ENCODE peak calls at places on chromosomes 7 and 10, in eight cellular contexts. W is heart left ventricle; P is nucleus accumbens; C is stimulated activated CD4-positive, alpha-beta T cell treated with anti-CD3 and anti-CD28 coated beads, Interleukin-1b, Interleukin-23, amount 100 ng/mL, for 24 hours; X is HCEC 1CT; O is T-helper 9 cell; S is type B pancreatic cell; F is ecto neural progenitor cell. E is an unnamed sample.

GRCh38 chr7:131008840-131009651 is 275.0 kb upstream of the KLF14 start:
- DNase-seq in W (no peak), X (peak), O (no peak), F (no peak), C (no peak), P (no peak), S (no peak), E (no peak)

GRCh38 chr10:57351076-57351475 is 916.6 kb downstream of the IPMK start:
- DNase-seq in F (no peak), O (no peak), P (no peak), W (no peak), S (no peak), C (no peak), X (no peak), E (no peak)

GRCh38 chr10:86163522-86164215 is 202.9 kb downstream of the GRID1 start:
- DNase-seq in O (no peak), W (no peak), F (no peak), C (no peak), P (no peak), S (no peak), X (no peak), E (no peak)

GRCh38 chr7:18128846-18129245 is 101.2 kb upstream of the PRPS1L1 start:
- DNase-seq in F (no peak), W (no peak), S (no peak), X (no peak), P (no peak), C (no peak), O (no peak), E (no peak)

GRCh38 chr10:13053794-13054462 is 46.0 kb upstream of the OPTN start:
- DNase-seq in C (no peak), X (no peak), P (no peak), S (no peak), W (no peak), F (no peak), O (no peak), E (no peak)

GRCh38 chr7:97555845-97556431 is 175.9 kb upstream of the TAC1 start:
- DNase-seq in P (no peak), O (no peak), C (no peak), X (peak), S (no peak), F (no peak), W (no peak), E (peak)

GRCh38 chr10:112754001-112754411 is 196.0 kb upstream of the TCF7L2 start:
- DNase-seq in S (no peak), O (no peak), F (no peak), C (no peak), X (peak), P (no peak), W (no peak), E (no peak)

GRCh38 chr7:108287857-108288256 is 157.7 kb upstream of the LAMB4 start:
- DNase-seq in P (no peak), X (no peak), C (no peak), W (no peak), O (no peak), S (no peak), F (no peak), E (no peak)

GRCh38 chr10:70935631-70936030 is 47.3 kb upstream of the PCBD1 start:
- DNase-seq in W (no peak), X (no peak), O (no peak), P (no peak), C (no peak), S (no peak), F (no peak), E (no peak)

GRCh38 chr10:75941181-75941580 is 509.8 kb downstream of the LRMDA start:
- DNase-seq in W (no peak), F (no peak), C (no peak), P (no peak), S (no peak), O (no peak), X (no peak), E (no peak)

GRCh38 chr7:20030915-20031362 is 186.2 kb downstream of the MACC1 start:
- DNase-seq in W (no peak), F (no peak), S (no peak), P (no peak), C (no peak), X (peak), O (no peak), E (no peak)

GRCh38 chr10:63331586-63331985 is 134.2 kb downstream of the JMJD1C start:
- DNase-seq in X (no peak), C (no peak), O (no peak), W (no peak), F (no peak), S (no peak), P (no peak), E (no peak)

GRCh38 chr7:69311489-69311888 is 286.8 kb upstream of the AUTS2 start:
- DNase-seq in P (no peak), O (no peak), S (no peak), W (no peak), F (no peak), C (no peak), X (no peak), E (no peak)

GRCh38 chr7:99679032-99679399 is 780 bp downstream of the CYP3A5 start:
- DNase-seq in W (no peak), C (no peak), X (peak), P (no peak), F (no peak), O (no peak), S (no peak), E (no peak)

GRCh38 chr7:143416565-143417149 is 8.0 kb upstream of the EPHA1 start:
- DNase-seq in W (no peak), C (no peak), S (no peak), O (no peak), F (no peak), X (peak), P (no peak), E (peak)

GRCh38 chr7:84913731-84914130 is 273.1 kb downstream of the SEMA3D start:
- DNase-seq in P (no peak), O (no peak), F (no peak), X (peak), S (no peak), C (no peak), W (no peak), E (no peak)

GRCh38 chr7:24500599-24501451 is 72.4 kb upstream of the PALS2 start:
- DNase-seq in S (no peak), F (no peak), C (no peak), P (peak), O (no peak), X (no peak), W (no peak), E (no peak)

GRCh38 chr10:115417585-115418265 is 324.6 kb downstream of the ATRNL1 start:
- DNase-seq in X (peak), C (no peak), S (no peak), O (no peak), P (no peak), F (peak), W (no peak), E (peak)

GRCh38 chr7:138125119-138125518 is 48.9 kb downstream of the AKR1D1 start:
- DNase-seq in P (no peak), C (no peak), F (no peak), O (no peak), S (no peak), X (peak), W (no peak), E (no peak)

GRCh38 chr7:39609084-39609461 is 14.3 kb upstream of the RALA start:
- DNase-seq in W (no peak), X (peak), F (no peak), P (no peak), O (no peak), S (no peak), C (no peak), E (no peak)

GRCh38 chr7:84536256-84536870 is 341.8 kb upstream of the SEMA3A start:
- DNase-seq in S (no peak), W (no peak), P (no peak), X (no peak), O (no peak), F (no peak), C (no peak), E (no peak)

GRCh38 chr7:51950811-51951210 is 634.2 kb upstream of the COBL start:
- DNase-seq in W (no peak), S (no peak), X (no peak), C (no peak), F (no peak), O (no peak), P (no peak), E (no peak)